ENCODE peak calls at places on chromosomes 12 and 14, in ten cellular contexts. F is heart left ventricle, K is stomach, C is GM12891, N is Peyer's patch, G is K562, W is body of pancreas, H is HepG2, O is A549, D is GM12892. I is an unnamed sample.

GRCh38 chr14:76261371-76261811 is 109.7 kb downstream of the GPATCH2L start:
- DNase-seq in F (no peak), K (no peak), C (no peak), N (no peak), G (no peak), W (no peak), H (no peak), O (no peak), D (no peak), I (no peak)

GRCh38 chr12:79547044-79547734 is 143.6 kb downstream of the PAWR start:
- DNase-seq in F (no peak), K (no peak), C (no peak), N (peak; percentile 69), G (no peak), W (peak; percentile 55), H (peak; percentile 93), O (peak; percentile 93), D (no peak), I (peak; percentile 33)

GRCh38 chr12:95131589-95132335 is 58.3 kb upstream of the NR2C1 start:
- DNase-seq in F (no peak), K (no peak), C (no peak), N (no peak), G (no peak), W (no peak), H (no peak), O (no peak), D (no peak), I (no peak)

GRCh38 chr12:15278816-15279658 is 43.3 kb upstream of the PTPRO start:
- DNase-seq in F (peak; percentile 84), K (peak; percentile 94), C (no peak), N (peak; percentile 53), G (no peak), W (peak; percentile 70), H (no peak), O (no peak), D (no peak), I (no peak)

GRCh38 chr12:6912164-6912956 is 2.0 kb upstream of the ENO2 start:
- DNase-seq in F (peak; percentile 16), K (no peak), C (no peak), N (no peak), G (no peak), W (no peak), H (no peak), O (no peak), D (no peak), I (no peak)

GRCh38 chr12:22858849-22859569 is 234.0 kb downstream of the ETNK1 start:
- DNase-seq in F (no peak), K (no peak), C (no peak), N (no peak), G (no peak), W (no peak), H (no peak), O (no peak), D (no peak), I (no peak)

GRCh38 chr14:75514673-75515630 is 7.3 kb upstream of the BATF start:
- DNase-seq in F (peak; percentile 25), K (no peak), C (no peak), N (peak; percentile 80), G (peak; percentile 32), W (peak; percentile 37), H (no peak), O (no peak), D (no peak), I (no peak)

GRCh38 chr14:68862954-68863594 is 70.2 kb upstream of the ZFP36L1 start:
- DNase-seq in F (peak; percentile 73), K (peak; percentile 83), C (peak; percentile 59), N (peak; percentile 88), G (peak; percentile 62), W (peak; percentile 85), H (peak; percentile 76), O (peak; percentile 85), D (no peak), I (peak; percentile 59)

GRCh38 chr14:53545217-53545616 is 392.1 kb upstream of the DDHD1 start:
- DNase-seq in F (no peak), K (no peak), C (no peak), N (no peak), G (no peak), W (no peak), H (no peak), O (no peak), D (no peak), I (no peak)

GRCh38 chr12:47228802-47229201 is 149.0 kb upstream of the AMIGO2 start:
- DNase-seq in F (no peak), K (no peak), C (no peak), N (no peak), G (no peak), W (no peak), H (peak; percentile 28), O (peak; percentile 66), D (no peak), I (no peak)

GRCh38 chr14:99838555-99839193 is 45.5 kb downstream of the EML1 start:
- DNase-seq in F (no peak), K (no peak), C (no peak), N (no peak), G (no peak), W (no peak), H (peak; percentile 84), O (peak; percentile 62), D (no peak), I (no peak)

GRCh38 chr12:47346251-47347019 is 266.7 kb upstream of the AMIGO2 start:
- DNase-seq in F (no peak), K (no peak), C (no peak), N (no peak), G (no peak), W (peak; percentile 63), H (peak; percentile 93), O (peak; percentile 32), D (no peak), I (no peak)

GRCh38 chr12:69655616-69656336 is 43.3 kb downstream of the BEST3 start:
- DNase-seq in F (no peak), K (no peak), C (no peak), N (no peak), G (no peak), W (peak; percentile 15), H (peak; percentile 67), O (peak; percentile 39), D (no peak), I (peak; percentile 33)

GRCh38 chr14:67674139-67674479 is 323 bp downstream of the VTI1B start:
- DNase-seq in F (peak; percentile 78), K (peak; percentile 73), C (peak; percentile 43), N (peak; percentile 83), G (peak; percentile 73), W (peak; percentile 71), H (peak; percentile 62), O (peak; percentile 72), D (peak; percentile 27), I (peak; percentile 42)
- TF ChIP-seq POLR2A in F (no peak), K (no peak), C (no peak), N (no peak), G (no peak), W (no peak), H (no peak), O (peak; percentile 71), D (no peak), I (peak; percentile 30)

DNA sequence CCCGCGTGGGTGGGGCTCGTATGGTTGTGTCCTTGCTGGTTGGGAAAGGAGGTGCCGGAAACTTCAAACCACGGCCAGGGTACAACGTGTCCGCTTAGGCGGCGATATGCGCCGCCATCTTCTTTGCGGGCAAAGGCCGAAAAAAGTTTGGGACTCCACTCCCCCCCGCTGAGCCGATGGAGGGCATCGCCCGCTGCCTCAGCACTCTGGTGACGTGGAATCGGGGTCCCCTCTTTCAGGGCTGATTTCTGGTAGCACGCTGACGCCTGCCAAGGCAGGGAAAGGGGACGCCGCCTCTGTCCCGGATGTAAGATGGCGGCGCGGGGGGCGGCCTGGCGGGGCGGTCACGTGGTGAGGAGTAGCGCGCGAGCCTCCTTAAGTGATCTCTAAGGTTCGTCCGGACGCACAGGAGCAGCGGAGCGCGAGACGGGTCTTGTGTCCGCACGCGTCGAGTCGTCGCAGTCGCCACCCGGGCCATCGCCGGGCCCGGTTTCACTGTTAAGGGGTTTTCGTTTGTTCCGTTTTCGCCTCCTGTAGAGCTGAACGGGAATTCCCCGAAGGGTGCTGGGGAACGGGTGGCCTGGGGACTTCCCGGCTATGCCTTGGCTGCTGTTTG is 135.9 kb downstream of the MON2 start:
- DNase-seq in F (peak; percentile 94), K (peak; percentile 87), C (peak; percentile 49), N (peak; percentile 96), G (peak; percentile 85), W (peak; percentile 91), H (peak; percentile 80), O (peak; percentile 98), D (peak; percentile 51), I (peak; percentile 70)
- TF ChIP-seq POLR2A in F (no peak), K (no peak), C (peak; percentile 63), N (no peak), G (peak; percentile 87), W (no peak), H (peak; percentile 50), O (peak; percentile 95), D (peak; percentile 83), I (peak; percentile 96)

DNA sequence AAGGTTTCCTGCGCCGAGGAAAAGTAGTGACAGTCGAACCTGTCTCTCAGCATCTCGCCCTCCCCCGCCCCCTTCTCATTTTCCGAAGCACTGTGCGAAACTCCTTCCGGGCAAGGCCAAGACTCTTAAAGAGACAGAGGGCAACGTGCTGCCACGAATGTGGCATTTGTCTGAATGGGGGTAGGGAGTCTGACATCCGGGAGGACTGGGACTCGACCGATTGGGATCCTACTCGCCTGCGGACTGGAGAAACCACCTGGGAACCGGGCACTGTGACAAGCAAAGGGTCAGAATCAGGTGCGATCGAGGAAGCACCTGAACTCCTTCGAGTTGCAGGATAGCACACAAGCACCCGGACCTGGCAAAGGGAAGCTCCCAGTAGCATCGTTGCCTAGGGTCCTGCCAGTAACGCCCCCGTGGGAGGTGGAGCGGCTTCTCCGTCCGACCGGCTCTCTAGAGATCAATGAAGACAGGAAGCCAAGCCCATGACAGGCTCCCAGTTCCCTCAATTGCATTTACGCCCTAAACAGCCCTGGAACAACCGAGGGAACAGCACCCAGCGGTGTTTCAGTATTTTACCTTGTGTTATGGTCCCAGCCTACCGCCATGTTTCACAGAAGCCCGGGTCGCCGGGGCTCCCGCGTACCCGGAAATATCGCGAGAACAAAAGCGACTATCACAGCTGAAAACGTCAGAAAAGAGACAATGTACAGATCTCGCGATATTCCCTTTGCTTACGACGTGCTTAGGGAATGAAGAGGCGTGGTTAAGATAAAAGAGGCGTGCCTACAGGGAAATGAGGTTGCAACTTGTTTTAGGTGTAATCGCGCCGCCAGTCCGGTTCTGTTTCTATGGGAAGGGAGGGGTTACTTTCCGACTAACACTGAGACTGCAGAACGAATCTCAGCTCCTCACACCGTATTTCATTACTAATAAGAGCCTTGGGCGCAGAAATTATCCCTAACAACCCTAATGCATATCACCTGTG is at the start of gene ERGIC2:
- DNase-seq in F (peak; percentile 90), K (peak; percentile 92), C (peak; percentile 56), N (peak; percentile 96), G (peak; percentile 92), W (peak; percentile 98), H (peak; percentile 98), O (peak; percentile 99), D (peak; percentile 47), I (peak; percentile 76)
- TF ChIP-seq POLR2A in F (no peak), K (no peak), C (peak; percentile 64), N (peak; percentile 70), G (peak; percentile 90), W (peak; percentile 45), H (peak; percentile 78), O (peak; percentile 42), D (peak; percentile 56), I (peak; percentile 19)

DNA sequence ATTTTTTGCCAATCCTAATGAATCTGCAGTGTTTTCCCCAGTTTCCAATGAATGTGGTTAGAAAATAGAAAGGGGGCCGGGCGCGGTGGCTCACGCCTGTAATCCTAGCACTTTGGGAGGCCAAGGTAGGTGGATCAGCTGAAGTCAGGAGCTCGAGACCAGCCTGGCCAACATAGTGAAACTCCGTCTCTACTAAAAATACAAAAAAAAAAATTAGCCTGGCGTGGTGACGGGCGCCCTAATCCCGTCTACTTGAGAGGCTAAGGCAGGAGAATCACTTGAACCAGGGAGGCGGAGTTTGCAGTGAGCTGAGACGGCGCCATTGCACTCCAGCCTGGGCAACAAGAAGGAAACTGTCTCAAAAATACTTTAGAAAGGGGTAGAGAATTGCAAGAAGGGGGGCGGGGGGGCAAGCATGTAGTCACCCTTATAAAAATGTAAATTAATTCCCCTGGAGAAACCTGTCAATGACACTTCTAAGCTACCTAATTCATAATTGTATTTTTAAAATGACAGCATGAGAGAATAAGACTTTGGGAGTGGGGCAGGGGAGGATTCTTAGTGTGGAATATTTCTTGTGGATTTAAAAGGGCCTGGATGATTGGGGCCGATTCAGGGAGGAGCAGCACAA is 1.7 kb downstream of the KLHDC2 start:
- DNase-seq in F (no peak), K (no peak), C (no peak), N (no peak), G (no peak), W (no peak), H (no peak), O (peak; percentile 14), D (no peak), I (no peak)
- TF ChIP-seq POLR2A in F (no peak), K (no peak), C (no peak), N (no peak), G (no peak), W (no peak), H (no peak), O (no peak), D (no peak), I (no peak)